ENCODE peak calls at places on chromosomes 12 and 14, in six cellular contexts. One of them, this sample, is unnamed.

GRCh38 chr12:71521125-71521524 is 81.5 kb downstream of the LGR5 start:
- DNase-seq in ovary: no peak
- DNase-seq in fibroblast of mammary gland: no peak
- DNase-seq in OCI-LY7: no peak
- DNase-seq in prostate gland: no peak
- DNase-seq in pancreas: no peak
- DNase-seq in this sample: no peak

GRCh38 chr14:65308536-65308935 is 104.0 kb upstream of the FUT8 start:
- DNase-seq in ovary: no peak
- DNase-seq in fibroblast of mammary gland: no peak
- DNase-seq in OCI-LY7: no peak
- DNase-seq in prostate gland: no peak
- DNase-seq in pancreas: no peak
- DNase-seq in this sample: no peak

GRCh38 chr12:128807161-128807724 is 16.5 kb downstream of the SLC15A4 start:
- DNase-seq in ovary: no peak
- DNase-seq in fibroblast of mammary gland: no peak
- DNase-seq in OCI-LY7: no peak
- DNase-seq in prostate gland: no peak
- DNase-seq in pancreas: no peak
- DNase-seq in this sample: no peak

GRCh38 chr12:119008691-119009221 is 27.4 kb downstream of the SRRM4 start:
- DNase-seq in ovary: no peak
- DNase-seq in fibroblast of mammary gland: no peak
- DNase-seq in OCI-LY7: no peak
- DNase-seq in prostate gland: no peak
- DNase-seq in pancreas: no peak
- DNase-seq in this sample: no peak

GRCh38 chr14:64684091-64684490 is 20.1 kb upstream of the PLEKHG3 start:
- DNase-seq in ovary: peak
- DNase-seq in fibroblast of mammary gland: peak
- DNase-seq in OCI-LY7: no peak
- DNase-seq in prostate gland: no peak
- DNase-seq in pancreas: peak
- DNase-seq in this sample: no peak

GRCh38 chr14:94056579-94057308 is 24.3 kb downstream of the DDX24 start:
- DNase-seq in ovary: no peak
- DNase-seq in fibroblast of mammary gland: no peak
- DNase-seq in OCI-LY7: no peak
- DNase-seq in prostate gland: no peak
- DNase-seq in pancreas: no peak
- DNase-seq in this sample: no peak

GRCh38 chr14:73786942-73787759 is 64.5 kb upstream of the PTGR2 start:
- DNase-seq in ovary: peak
- DNase-seq in fibroblast of mammary gland: peak
- DNase-seq in OCI-LY7: peak
- DNase-seq in prostate gland: peak
- DNase-seq in pancreas: peak
- DNase-seq in this sample: peak

GRCh38 chr14:28626780-28627179 is 139.8 kb upstream of the FOXG1 start:
- DNase-seq in ovary: no peak
- DNase-seq in fibroblast of mammary gland: no peak
- DNase-seq in OCI-LY7: no peak
- DNase-seq in prostate gland: no peak
- DNase-seq in pancreas: no peak
- DNase-seq in this sample: no peak

GRCh38 chr12:44972746-44973421 is 78.0 kb downstream of the DBX2 start:
- DNase-seq in ovary: no peak
- DNase-seq in fibroblast of mammary gland: peak
- DNase-seq in OCI-LY7: peak
- DNase-seq in prostate gland: no peak
- DNase-seq in pancreas: no peak
- DNase-seq in this sample: peak

GRCh38 chr14:34461334-34462131 is 507 bp downstream of the SPTSSA start:
- DNase-seq in ovary: no peak
- DNase-seq in fibroblast of mammary gland: peak
- DNase-seq in OCI-LY7: peak
- DNase-seq in prostate gland: peak
- DNase-seq in pancreas: peak
- DNase-seq in this sample: no peak

GRCh38 chr14:91402278-91403068 is 15.1 kb downstream of the CCDC88C start:
- DNase-seq in ovary: no peak
- DNase-seq in fibroblast of mammary gland: no peak
- DNase-seq in OCI-LY7: no peak
- DNase-seq in prostate gland: peak
- DNase-seq in pancreas: peak
- DNase-seq in this sample: no peak

GRCh38 chr12:89817501-89818226 is 109.0 kb upstream of the ATP2B1 start:
- DNase-seq in ovary: no peak
- DNase-seq in fibroblast of mammary gland: no peak
- DNase-seq in OCI-LY7: no peak
- DNase-seq in prostate gland: no peak
- DNase-seq in pancreas: no peak
- DNase-seq in this sample: no peak

GRCh38 chr12:125244338-125244737 is 179.1 kb downstream of the AACS start:
- DNase-seq in ovary: no peak
- DNase-seq in fibroblast of mammary gland: no peak
- DNase-seq in OCI-LY7: no peak
- DNase-seq in prostate gland: no peak
- DNase-seq in pancreas: no peak
- DNase-seq in this sample: no peak

GRCh38 chr14:35420036-35420811 is 15.7 kb upstream of the NFKBIA start:
- DNase-seq in ovary: no peak
- DNase-seq in fibroblast of mammary gland: peak
- DNase-seq in OCI-LY7: no peak
- DNase-seq in prostate gland: no peak
- DNase-seq in pancreas: no peak
- DNase-seq in this sample: no peak

GRCh38 chr12:83015390-83016225 is 328.9 kb downstream of the TMTC2 start:
- DNase-seq in ovary: peak
- DNase-seq in fibroblast of mammary gland: peak
- DNase-seq in OCI-LY7: no peak
- DNase-seq in prostate gland: no peak
- DNase-seq in pancreas: peak
- DNase-seq in this sample: no peak

GRCh38 chr12:111063296-111064026 is 143.1 kb upstream of the MYL2 start:
- DNase-seq in ovary: no peak
- DNase-seq in fibroblast of mammary gland: peak
- DNase-seq in OCI-LY7: no peak
- DNase-seq in prostate gland: peak
- DNase-seq in pancreas: no peak
- DNase-seq in this sample: no peak

GRCh38 chr12:8629486-8630033 is 16.9 kb upstream of the AICDA start:
- DNase-seq in ovary: no peak
- DNase-seq in fibroblast of mammary gland: peak
- DNase-seq in OCI-LY7: peak
- DNase-seq in prostate gland: no peak
- DNase-seq in pancreas: no peak
- DNase-seq in this sample: peak

GRCh38 chr12:50040657-50041056 is 15.4 kb upstream of the RACGAP1 start:
- DNase-seq in ovary: no peak
- DNase-seq in fibroblast of mammary gland: no peak
- DNase-seq in OCI-LY7: no peak
- DNase-seq in prostate gland: no peak
- DNase-seq in pancreas: no peak
- DNase-seq in this sample: no peak

GRCh38 chr14:52018252-52018651 is 28.9 kb downstream of the RTRAF start:
- DNase-seq in ovary: no peak
- DNase-seq in fibroblast of mammary gland: no peak
- DNase-seq in OCI-LY7: no peak
- DNase-seq in prostate gland: no peak
- DNase-seq in pancreas: no peak
- DNase-seq in this sample: no peak

GRCh38 chr14:52014601-52015267 is 25.4 kb downstream of the RTRAF start:
- DNase-seq in ovary: no peak
- DNase-seq in fibroblast of mammary gland: no peak
- DNase-seq in OCI-LY7: no peak
- DNase-seq in prostate gland: no peak
- DNase-seq in pancreas: no peak
- DNase-seq in this sample: no peak

GRCh38 chr14:52012635-52013034 is 23.3 kb downstream of the RTRAF start:
- DNase-seq in ovary: no peak
- DNase-seq in fibroblast of mammary gland: peak
- DNase-seq in OCI-LY7: no peak
- DNase-seq in prostate gland: no peak
- DNase-seq in pancreas: no peak
- DNase-seq in this sample: no peak

GRCh38 chr14:52013984-52014600 is 24.7 kb downstream of the RTRAF start:
- DNase-seq in ovary: no peak
- DNase-seq in fibroblast of mammary gland: no peak
- DNase-seq in OCI-LY7: peak
- DNase-seq in prostate gland: no peak
- DNase-seq in pancreas: no peak
- DNase-seq in this sample: no peak

DNA sequence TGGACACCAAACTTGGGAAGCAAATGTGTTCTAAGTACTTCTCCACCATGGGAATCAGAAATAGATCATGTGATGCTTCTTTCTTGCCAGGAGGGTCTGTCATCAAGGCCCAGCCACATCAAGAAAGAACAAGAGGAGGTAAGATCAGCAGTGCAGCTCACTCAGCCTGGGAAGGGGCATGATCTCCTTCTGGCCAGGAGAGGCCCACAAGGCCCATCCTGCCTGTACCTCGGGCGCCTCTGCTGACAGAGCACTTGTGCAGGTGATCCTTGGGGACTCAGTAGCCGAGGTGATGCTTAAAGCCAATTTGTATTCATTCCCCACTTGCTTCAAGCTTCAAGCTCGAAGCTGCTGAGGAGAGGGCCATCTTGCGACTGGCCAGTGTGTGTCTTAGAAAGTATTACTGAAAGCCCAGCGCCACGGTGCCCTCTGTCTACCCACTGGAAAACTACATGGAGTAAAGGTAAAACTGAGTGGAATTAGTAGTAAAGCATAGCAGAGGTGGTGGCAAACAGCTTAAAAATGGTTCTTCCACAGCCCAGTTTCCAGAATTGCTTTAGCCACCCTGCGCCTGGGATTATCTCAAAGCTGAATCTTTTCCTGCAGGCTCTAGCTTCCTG is 26.2 kb downstream of the RTRAF start:
- DNase-seq in ovary: no peak
- DNase-seq in fibroblast of mammary gland: no peak
- DNase-seq in OCI-LY7: peak
- DNase-seq in prostate gland: no peak
- DNase-seq in pancreas: no peak
- DNase-seq in this sample: no peak
- TF ChIP-seq CTCF in ovary: no peak
- TF ChIP-seq CTCF in fibroblast of mammary gland: peak
- TF ChIP-seq CTCF in OCI-LY7: peak
- TF ChIP-seq CTCF in prostate gland: no peak
- TF ChIP-seq CTCF in pancreas: peak
- TF ChIP-seq CTCF in this sample: peak

DNA sequence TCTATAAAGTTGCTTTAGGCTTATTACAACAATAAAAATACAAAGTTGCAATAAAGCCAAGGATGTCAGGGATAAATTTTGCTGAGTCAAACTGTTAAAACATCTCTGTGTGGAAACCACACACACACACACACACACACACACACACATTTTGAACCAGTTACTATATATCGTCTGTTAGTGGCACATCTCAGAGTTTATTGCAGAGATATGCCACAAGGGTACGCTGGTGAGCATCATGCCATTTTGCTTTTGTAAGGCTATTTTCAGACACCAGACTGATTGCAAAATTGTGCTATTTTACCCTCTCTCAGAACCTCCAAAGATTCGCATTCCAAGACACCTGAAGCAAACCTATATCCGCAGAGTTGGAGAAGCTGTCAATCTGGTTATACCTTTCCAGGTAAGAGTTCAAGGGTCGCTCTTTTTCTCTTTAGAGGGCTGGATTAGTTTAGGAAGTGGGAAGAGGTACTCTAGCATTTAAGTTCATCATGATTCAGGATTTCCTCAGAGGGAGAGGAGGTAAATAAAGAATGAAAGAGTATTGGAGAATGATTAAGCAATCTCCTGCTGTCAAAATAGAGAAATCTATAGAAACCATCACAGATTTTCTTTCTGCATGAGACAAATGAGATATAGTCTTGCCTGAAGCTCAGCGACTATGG is 27.3 kb upstream of the CHPT1 start:
- DNase-seq in ovary: no peak
- DNase-seq in fibroblast of mammary gland: peak
- DNase-seq in OCI-LY7: peak
- DNase-seq in prostate gland: no peak
- DNase-seq in pancreas: peak
- DNase-seq in this sample: peak
- TF ChIP-seq CTCF in ovary: peak
- TF ChIP-seq CTCF in fibroblast of mammary gland: peak
- TF ChIP-seq CTCF in OCI-LY7: peak
- TF ChIP-seq CTCF in prostate gland: no peak
- TF ChIP-seq CTCF in pancreas: peak
- TF ChIP-seq CTCF in this sample: peak

GRCh38 chr12:47905313-47905730 is 528 bp upstream of the VDR start:
- DNase-seq in ovary: peak
- DNase-seq in fibroblast of mammary gland: no peak
- DNase-seq in OCI-LY7: no peak
- DNase-seq in prostate gland: peak
- DNase-seq in pancreas: peak
- DNase-seq in this sample: peak
- TF ChIP-seq CTCF in ovary: peak
- TF ChIP-seq CTCF in fibroblast of mammary gland: no peak
- TF ChIP-seq CTCF in OCI-LY7: no peak
- TF ChIP-seq CTCF in prostate gland: no peak
- TF ChIP-seq CTCF in pancreas: no peak
- TF ChIP-seq CTCF in this sample: peak

GRCh38 chr12:6444031-6444430 is 724 bp upstream of the CD27 start:
- DNase-seq in ovary: no peak
- DNase-seq in fibroblast of mammary gland: no peak
- DNase-seq in OCI-LY7: peak
- DNase-seq in prostate gland: no peak
- DNase-seq in pancreas: no peak
- DNase-seq in this sample: no peak
- TF ChIP-seq CTCF in ovary: no peak
- TF ChIP-seq CTCF in fibroblast of mammary gland: no peak
- TF ChIP-seq CTCF in OCI-LY7: peak
- TF ChIP-seq CTCF in prostate gland: no peak
- TF ChIP-seq CTCF in pancreas: no peak
- TF ChIP-seq CTCF in this sample: no peak

GRCh38 chr14:96584199-96584906 is 82.2 kb downstream of the PAPOLA start:
- DNase-seq in ovary: no peak
- DNase-seq in fibroblast of mammary gland: peak
- DNase-seq in OCI-LY7: peak
- DNase-seq in prostate gland: no peak
- DNase-seq in pancreas: no peak
- DNase-seq in this sample: peak
- TF ChIP-seq CTCF in ovary: no peak
- TF ChIP-seq CTCF in fibroblast of mammary gland: peak
- TF ChIP-seq CTCF in OCI-LY7: peak
- TF ChIP-seq CTCF in prostate gland: no peak
- TF ChIP-seq CTCF in pancreas: peak
- TF ChIP-seq CTCF in this sample: peak

DNA sequence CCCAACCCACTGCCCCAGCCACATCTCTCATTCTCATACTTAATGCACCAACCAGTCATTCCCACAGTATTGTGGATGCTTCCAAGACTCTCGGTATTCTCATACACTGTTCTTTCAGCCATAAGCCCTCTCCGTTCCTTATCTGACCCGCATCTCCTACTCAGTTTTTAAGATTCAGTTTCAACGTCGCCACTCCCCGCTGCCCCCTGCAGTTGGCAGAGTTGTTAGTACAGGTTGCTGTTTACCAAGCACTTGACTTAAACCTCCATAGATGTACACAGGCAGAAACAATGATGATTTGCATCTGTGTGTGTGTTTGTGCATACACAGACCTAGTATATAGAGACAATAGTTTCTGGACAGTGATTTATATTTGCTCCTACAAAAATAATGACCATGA is 40.2 kb downstream of the PAH start:
- DNase-seq in ovary: no peak
- DNase-seq in fibroblast of mammary gland: no peak
- DNase-seq in OCI-LY7: no peak
- DNase-seq in prostate gland: no peak
- DNase-seq in pancreas: no peak
- DNase-seq in this sample: no peak
- TF ChIP-seq CTCF in ovary: no peak
- TF ChIP-seq CTCF in fibroblast of mammary gland: no peak
- TF ChIP-seq CTCF in OCI-LY7: peak
- TF ChIP-seq CTCF in prostate gland: no peak
- TF ChIP-seq CTCF in pancreas: no peak
- TF ChIP-seq CTCF in this sample: no peak